ENCODE peak calls at places on chromosomes 7 and 10, in four cellular contexts. P is left ventricle myocardium inferior, A is suprapubic skin, Z is coronary artery. W is an unnamed sample.

GRCh38 chr10:88062798-88063472 is 199.5 kb downstream of the PTEN start:
- DNase-seq in P (no peak), A (no peak), Z (no peak), W (no peak)

GRCh38 chr7:150968698-150969482 is 9.2 kb downstream of the KCNH2 start:
- DNase-seq in P (no peak), A (no peak), Z (no peak), W (peak)

GRCh38 chr10:69655868-69656555 is 26.0 kb downstream of the FAM241B start:
- DNase-seq in P (no peak), A (no peak), Z (no peak), W (no peak)

GRCh38 chr7:17436126-17436525 is 137.7 kb downstream of the AHR start:
- DNase-seq in P (no peak), A (no peak), Z (no peak), W (no peak)

GRCh38 chr10:8913720-8914119 is 859.2 kb downstream of the GATA3 start:
- DNase-seq in P (no peak), A (no peak), Z (no peak), W (no peak)

GRCh38 chr10:77889277-77889903 is 37.2 kb downstream of the DLG5 start:
- DNase-seq in P (no peak), A (no peak), Z (no peak), W (no peak)

GRCh38 chr10:102410427-102411073 is 8.0 kb downstream of the PSD start:
- DNase-seq in P (no peak), A (peak), Z (no peak), W (peak)

GRCh38 chr7:159119026-159119741 is 25.5 kb downstream of the VIPR2 start:
- DNase-seq in P (no peak), A (no peak), Z (peak), W (no peak)

GRCh38 chr10:80471009-80471408 is 16.9 kb downstream of the TSPAN14 start:
- DNase-seq in P (no peak), A (no peak), Z (no peak), W (no peak)

GRCh38 chr10:68223535-68224165 is 8.3 kb downstream of the ATOH7 start:
- DNase-seq in P (no peak), A (no peak), Z (no peak), W (no peak)

GRCh38 chr7:71780282-71780681 is 631.9 kb downstream of the CALN1 start:
- DNase-seq in P (no peak), A (no peak), Z (no peak), W (no peak)

GRCh38 chr10:110413049-110413783 is 84.5 kb upstream of the DUSP5 start:
- DNase-seq in P (no peak), A (no peak), Z (no peak), W (no peak)

GRCh38 chr10:2279666-2280065 is 542.3 kb upstream of the ADARB2 start:
- DNase-seq in P (no peak), A (no peak), Z (no peak), W (no peak)

GRCh38 chr10:48976208-48976607 is 36.6 kb upstream of the LRRC18 start:
- DNase-seq in P (no peak), A (no peak), Z (no peak), W (no peak)

GRCh38 chr10:132463333-132464255 is 66.6 kb downstream of the PWWP2B start:
- DNase-seq in P (no peak), A (peak), Z (no peak), W (no peak)

GRCh38 chr10:7121154-7121797 is 289.6 kb downstream of the SFMBT2 start:
- DNase-seq in P (peak), A (no peak), Z (no peak), W (peak)

GRCh38 chr7:41998041-41998440 is 239.0 kb downstream of the GLI3 start:
- DNase-seq in P (no peak), A (no peak), Z (no peak), W (no peak)

GRCh38 chr7:132475669-132476116 is 100.6 kb downstream of the PLXNA4 start:
- DNase-seq in P (no peak), A (no peak), Z (no peak), W (no peak)

GRCh38 chr10:34954142-34954541 is 136.0 kb downstream of the CUL2 start:
- DNase-seq in P (no peak), A (peak), Z (no peak), W (no peak)

GRCh38 chr10:74231375-74231774 is 80.4 kb downstream of the ADK start:
- DNase-seq in P (no peak), A (no peak), Z (no peak), W (no peak)

GRCh38 chr7:135188298-135188984 is 17.9 kb upstream of the CYREN start:
- DNase-seq in P (no peak), A (no peak), Z (peak), W (no peak)

GRCh38 chr10:43055217-43055616 is 21.7 kb upstream of the RET start:
- DNase-seq in P (no peak), A (no peak), Z (no peak), W (no peak)

GRCh38 chr7:74483402-74484336 is 30.0 kb downstream of the GTF2IRD1 start:
- DNase-seq in P (no peak), A (no peak), Z (no peak), W (no peak)

GRCh38 chr10:48333856-48334255 is 27.4 kb downstream of the MAPK8 start:
- DNase-seq in P (peak), A (no peak), Z (no peak), W (no peak)

GRCh38 chr10:123298583-123298982 is 144.4 kb downstream of the BUB3 start:
- DNase-seq in P (no peak), A (no peak), Z (no peak), W (no peak)

GRCh38 chr10:116688241-116688711 is 54.1 kb downstream of the HSPA12A start:
- DNase-seq in P (no peak), A (no peak), Z (no peak), W (no peak)

GRCh38 chr7:65722361-65722792 is 150.5 kb upstream of the VKORC1L1 start:
- DNase-seq in P (peak), A (no peak), Z (no peak), W (peak)

GRCh38 chr10:104321716-104322415 is 16.4 kb downstream of the ITPRIP start:
- DNase-seq in P (no peak), A (peak), Z (no peak), W (no peak)

GRCh38 chr10:133458710-133459453 is 5.1 kb downstream of the SCART1 start:
- DNase-seq in P (peak), A (no peak), Z (peak), W (no peak)

GRCh38 chr10:62779487-62780248 is 24.9 kb upstream of the ADO start:
- DNase-seq in P (no peak), A (no peak), Z (no peak), W (peak)

GRCh38 chr10:76962851-76963250 is 674.8 kb downstream of the KCNMA1 start:
- DNase-seq in P (no peak), A (no peak), Z (no peak), W (no peak)

GRCh38 chr7:47404005-47404404 is 177.9 kb downstream of the TNS3 start:
- DNase-seq in P (no peak), A (no peak), Z (no peak), W (no peak)

GRCh38 chr7:43926193-43927043 is at the start of gene UBE2D4:
- DNase-seq in P (peak), A (peak), Z (peak), W (peak)

GRCh38 chr7:32477649-32477980 is 12.6 kb downstream of the LSM5 start:
- DNase-seq in P (no peak), A (no peak), Z (no peak), W (no peak)

GRCh38 chr10:17229717-17229966 is 1.6 kb downstream of the VIM start:
- DNase-seq in P (no peak), A (peak), Z (no peak), W (no peak)

GRCh38 chr10:17232276-17232987 is 4.4 kb downstream of the VIM start:
- DNase-seq in P (no peak), A (no peak), Z (no peak), W (no peak)

GRCh38 chr10:17229016-17229716 is 1.1 kb downstream of the VIM start:
- DNase-seq in P (peak), A (peak), Z (peak), W (peak)

GRCh38 chr10:17228081-17229015 is at the start of gene VIM:
- DNase-seq in P (peak), A (peak), Z (peak), W (peak)

GRCh38 chr10:17229967-17230682 is 2.1 kb downstream of the VIM start:
- DNase-seq in P (peak), A (peak), Z (peak), W (peak)
- H3K27ac ChIP-seq in P (peak), A (peak), Z (peak), W (peak)

DNA sequence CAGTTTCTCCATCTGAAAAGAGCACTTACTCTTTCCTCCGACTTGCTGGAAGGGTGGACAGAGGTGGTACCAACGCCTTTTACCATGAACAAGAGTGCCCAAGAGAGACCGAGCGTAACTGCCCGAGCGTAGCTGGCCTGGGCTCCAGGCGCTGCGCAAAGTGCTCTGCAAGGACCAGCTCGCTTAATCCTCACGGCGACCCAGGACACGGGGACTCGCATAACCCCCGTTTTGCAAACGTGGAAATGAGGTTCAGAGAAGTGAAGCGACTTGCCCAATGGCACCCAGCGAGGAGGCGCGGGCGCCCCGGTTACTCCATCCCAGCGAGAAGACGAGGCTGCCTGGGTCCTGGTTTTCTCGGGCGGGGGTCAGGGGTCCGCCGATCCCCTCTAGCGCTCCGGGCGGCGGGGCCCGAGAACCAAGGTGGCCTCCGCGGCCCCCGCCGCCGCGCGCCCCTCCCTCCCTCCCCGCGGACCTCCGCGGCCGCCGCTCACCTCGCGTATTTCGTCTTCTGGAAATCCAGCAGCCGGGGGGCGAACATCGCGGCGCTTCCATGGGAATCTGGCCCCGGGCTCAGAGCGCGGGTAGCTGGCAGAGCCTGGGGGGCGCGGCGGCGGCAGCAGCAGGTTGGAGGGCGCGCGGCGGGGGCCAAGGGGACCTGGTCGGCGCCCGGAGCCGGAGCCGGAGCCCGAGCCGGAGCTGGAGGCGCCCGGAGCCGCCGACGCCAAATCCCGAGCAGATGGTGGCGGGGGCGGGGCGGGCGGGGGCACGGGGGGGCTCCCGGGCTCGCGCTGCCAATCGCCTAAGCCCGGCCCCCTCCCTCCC is at the start of gene MMD2:
- DNase-seq in P (no peak), A (no peak), Z (no peak), W (no peak)
- H3K4me3 ChIP-seq in P (peak), A (peak), Z (peak), W (no peak)

GRCh38 chr7:1525409-1525808 is 5.1 kb upstream of the MAFK start:
- DNase-seq in P (no peak), A (no peak), Z (no peak), W (no peak)

GRCh38 chr7:1523208-1523607 is 7.3 kb upstream of the MAFK start:
- DNase-seq in P (no peak), A (no peak), Z (no peak), W (no peak)

GRCh38 chr7:1523838-1524237 is 6.7 kb upstream of the MAFK start:
- DNase-seq in P (no peak), A (no peak), Z (no peak), W (no peak)

GRCh38 chr7:1529383-1530116 is 952 bp upstream of the MAFK start:
- DNase-seq in P (no peak), A (peak), Z (no peak), W (no peak)

DNA sequence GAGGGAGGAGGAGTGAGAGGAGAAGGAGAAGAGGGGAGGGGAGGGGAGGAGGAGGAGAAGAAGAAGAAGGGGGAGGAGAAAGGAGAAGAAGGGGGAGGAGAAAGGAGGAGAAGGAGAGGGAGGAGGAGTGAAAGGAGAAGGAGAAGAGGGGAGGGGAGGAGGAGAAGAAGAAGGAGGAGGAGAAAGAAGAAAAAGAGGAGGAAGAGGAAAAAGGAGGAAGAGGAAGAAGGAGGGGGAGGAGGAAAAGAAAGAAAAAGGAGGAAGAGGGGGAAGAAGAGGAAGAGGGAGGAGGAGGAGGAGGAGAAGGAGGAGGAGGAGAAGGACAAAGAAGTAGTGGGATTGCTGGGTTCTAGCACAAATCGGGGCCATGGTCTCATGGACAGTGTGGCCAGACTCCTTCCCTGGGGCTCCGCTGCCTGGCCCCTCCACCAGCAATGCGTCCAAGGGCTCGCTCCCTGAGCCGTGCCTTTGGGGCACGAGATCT is 4.2 kb upstream of the MAFK start:
- DNase-seq in P (no peak), A (no peak), Z (no peak), W (no peak)
- H3K27ac ChIP-seq in P (no peak), A (no peak), Z (no peak), W (no peak)

GRCh38 chr7:55022618-55022985 is 3.8 kb downstream of the EGFR start:
- DNase-seq in P (no peak), A (no peak), Z (no peak), W (no peak)
- H3K4me3 ChIP-seq in P (peak), A (peak), Z (peak), W (no peak)

GRCh38 chr7:116691664-116692063 is 19.7 kb downstream of the MET start:
- DNase-seq in P (no peak), A (no peak), Z (no peak), W (no peak)

GRCh38 chr7:116686033-116686432 is 14.0 kb downstream of the MET start:
- DNase-seq in P (no peak), A (no peak), Z (no peak), W (no peak)

GRCh38 chr7:116686812-116687419 is 14.9 kb downstream of the MET start:
- DNase-seq in P (no peak), A (no peak), Z (no peak), W (no peak)

GRCh38 chr7:116689787-116690186 is 17.8 kb downstream of the MET start:
- DNase-seq in P (no peak), A (no peak), Z (no peak), W (no peak)

DNA sequence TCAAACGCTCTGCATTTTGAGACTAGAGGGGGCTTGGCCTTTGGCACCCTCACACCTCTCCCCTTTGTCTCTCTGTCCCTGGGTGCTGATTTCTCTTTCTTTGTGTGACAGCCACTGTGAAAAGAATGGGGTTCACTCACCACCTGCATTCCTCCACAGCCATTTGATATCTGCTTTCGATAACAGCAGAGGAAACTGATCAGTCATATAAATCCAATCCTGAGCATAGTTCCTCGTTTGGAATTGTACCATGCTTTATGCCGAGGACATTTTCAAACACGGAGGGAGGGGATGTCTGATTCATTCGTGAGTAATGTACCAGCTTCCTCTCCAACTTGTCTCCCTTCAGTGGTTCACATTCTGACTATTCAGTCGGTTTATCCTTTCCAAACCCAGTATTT is 15.8 kb downstream of the MET start:
- DNase-seq in P (no peak), A (no peak), Z (no peak), W (no peak)
- H3K27ac ChIP-seq in P (no peak), A (no peak), Z (no peak), W (no peak)

W was measured in CD8-positive, alpha-beta T cell.